ENCODE peak calls at places on chromosomes 3 and 15, in nine cellular contexts. P, L, Z, N, D, F, H, E and X are unnamed samples.

GRCh38 chr15:83556754-83557153 is 97.2 kb upstream of the ADAMTSL3 start:
- DNase-seq in P (no peak), L (no peak), Z (no peak), N (no peak), D (no peak), F (no peak), H (no peak), E (no peak), X (no peak)

GRCh38 chr3:128999104-128999503 is 2.0 kb upstream of the EFCC1 start:
- DNase-seq in P (no peak), L (no peak), Z (no peak), N (peak; percentile 23), D (no peak), F (no peak), H (no peak), E (no peak), X (no peak)

GRCh38 chr15:88255109-88255495 is 1.4 kb downstream of the NTRK3 start:
- DNase-seq in P (no peak), L (no peak), Z (peak; percentile 28), N (no peak), D (peak; percentile 17), F (no peak), H (no peak), E (no peak), X (no peak)

GRCh38 chr3:66444146-66444644 is 56.6 kb downstream of the LRIG1 start:
- DNase-seq in P (no peak), L (no peak), Z (no peak), N (no peak), D (no peak), F (no peak), H (no peak), E (no peak), X (no peak)

GRCh38 chr3:69079269-69080159 is 651 bp downstream of the UBA3 start:
- DNase-seq in P (no peak), L (no peak), Z (no peak), N (no peak), D (no peak), F (no peak), H (peak; percentile 46), E (no peak), X (no peak)

GRCh38 chr15:77959094-77959879 is 118.2 kb downstream of the TBC1D2B start:
- DNase-seq in P (no peak), L (peak; percentile 44), Z (peak; percentile 76), N (peak; percentile 68), D (peak; percentile 56), F (peak; percentile 83), H (peak; percentile 90), E (no peak), X (peak; percentile 73)

GRCh38 chr15:67144609-67145306 is 79.4 kb downstream of the SMAD3 start:
- DNase-seq in P (no peak), L (no peak), Z (no peak), N (no peak), D (no peak), F (no peak), H (no peak), E (no peak), X (no peak)

GRCh38 chr15:40322531-40323238 is 807 bp upstream of the INAFM2 start:
- DNase-seq in P (no peak), L (no peak), Z (peak; percentile 84), N (no peak), D (no peak), F (no peak), H (no peak), E (no peak), X (no peak)

GRCh38 chr3:56119575-56120349 is 348.5 kb downstream of the ERC2 start:
- DNase-seq in P (no peak), L (no peak), Z (no peak), N (no peak), D (no peak), F (no peak), H (no peak), E (no peak), X (no peak)

GRCh38 chr15:74812533-74812932 is at the start of gene LMAN1L:
- DNase-seq in P (no peak), L (no peak), Z (peak; percentile 83), N (no peak), D (no peak), F (no peak), H (no peak), E (no peak), X (no peak)

GRCh38 chr15:74396445-74397238 is 29.2 kb upstream of the CYP11A1 start:
- DNase-seq in P (peak; percentile 97), L (no peak), Z (no peak), N (peak; percentile 35), D (no peak), F (peak; percentile 52), H (no peak), E (peak; percentile 86), X (no peak)

GRCh38 chr3:11924518-11924917 is 77.8 kb upstream of the TAMM41 start:
- DNase-seq in P (no peak), L (no peak), Z (no peak), N (no peak), D (no peak), F (no peak), H (no peak), E (no peak), X (no peak)

GRCh38 chr3:44476181-44476599 is 1.3 kb downstream of the ZNF445 start:
- DNase-seq in P (no peak), L (no peak), Z (no peak), N (peak; percentile 30), D (no peak), F (no peak), H (no peak), E (no peak), X (no peak)

GRCh38 chr3:89490129-89490528 is 382.7 kb downstream of the EPHA3 start:
- DNase-seq in P (no peak), L (no peak), Z (no peak), N (no peak), D (no peak), F (no peak), H (no peak), E (no peak), X (no peak)

GRCh38 chr15:32942286-32942927 is 224.6 kb downstream of the GREM1 start:
- DNase-seq in P (no peak), L (no peak), Z (no peak), N (no peak), D (no peak), F (no peak), H (no peak), E (no peak), X (no peak)

GRCh38 chr3:151584603-151585002 is 123.7 kb upstream of the IGSF10 start:
- DNase-seq in P (peak; percentile 44), L (no peak), Z (no peak), N (no peak), D (no peak), F (no peak), H (no peak), E (no peak), X (no peak)

GRCh38 chr3:16506451-16506850 is 7.0 kb downstream of the RFTN1 start:
- DNase-seq in P (no peak), L (no peak), Z (no peak), N (no peak), D (no peak), F (no peak), H (no peak), E (no peak), X (no peak)

GRCh38 chr3:38586546-38587520 is 62.7 kb downstream of the SCN5A start:
- DNase-seq in P (no peak), L (no peak), Z (no peak), N (no peak), D (no peak), F (peak; percentile 5), H (no peak), E (no peak), X (no peak)

GRCh38 chr3:71369733-71370391 is 213.7 kb downstream of the FOXP1 start:
- DNase-seq in P (no peak), L (no peak), Z (no peak), N (no peak), D (no peak), F (no peak), H (no peak), E (no peak), X (no peak)

GRCh38 chr3:180073561-180073960 is 36.8 kb upstream of the PEX5L start:
- DNase-seq in P (no peak), L (no peak), Z (no peak), N (no peak), D (no peak), F (no peak), H (no peak), E (no peak), X (no peak)

GRCh38 chr15:75694241-75695182 is 18.1 kb downstream of the CSPG4 start:
- DNase-seq in P (peak; percentile 75), L (no peak), Z (peak; percentile 81), N (no peak), D (peak; percentile 52), F (peak; percentile 67), H (peak; percentile 91), E (no peak), X (peak; percentile 43)

GRCh38 chr15:74130089-74130848 is at the start of gene ISLR2:
- DNase-seq in P (no peak), L (no peak), Z (no peak), N (no peak), D (no peak), F (no peak), H (peak; percentile 43), E (no peak), X (no peak)

GRCh38 chr3:30370681-30371271 is 235.6 kb upstream of the TGFBR2 start:
- DNase-seq in P (no peak), L (no peak), Z (no peak), N (no peak), D (no peak), F (no peak), H (no peak), E (no peak), X (no peak)

GRCh38 chr3:126356373-126357298 is 572 bp downstream of the KLF15 start:
- DNase-seq in P (no peak), L (no peak), Z (no peak), N (peak; percentile 24), D (no peak), F (no peak), H (peak; percentile 37), E (no peak), X (peak; percentile 54)

GRCh38 chr3:132800958-132801357 is 78.7 kb upstream of the NPHP3 start:
- DNase-seq in P (no peak), L (no peak), Z (no peak), N (no peak), D (no peak), F (no peak), H (no peak), E (no peak), X (no peak)

GRCh38 chr15:96107922-96108321 is 222.6 kb upstream of the NR2F2 start:
- DNase-seq in P (no peak), L (no peak), Z (no peak), N (no peak), D (no peak), F (no peak), H (no peak), E (no peak), X (no peak)

GRCh38 chr15:55685292-55685691 is 57.7 kb downstream of the PRTG start:
- DNase-seq in P (no peak), L (no peak), Z (no peak), N (no peak), D (no peak), F (no peak), H (no peak), E (no peak), X (no peak)

GRCh38 chr3:141807277-141808038 is 44.2 kb downstream of the GRK7 start:
- DNase-seq in P (no peak), L (no peak), Z (no peak), N (no peak), D (no peak), F (no peak), H (peak; percentile 44), E (no peak), X (no peak)

GRCh38 chr3:126517291-126517951 is at the start of gene UROC1:
- DNase-seq in P (no peak), L (no peak), Z (no peak), N (no peak), D (no peak), F (no peak), H (no peak), E (no peak), X (no peak)

GRCh38 chr3:21138085-21138484 is 612.9 kb downstream of the ZNF385D start:
- DNase-seq in P (no peak), L (no peak), Z (no peak), N (no peak), D (no peak), F (no peak), H (no peak), E (no peak), X (no peak)

GRCh38 chr3:14811733-14812132 is 7.0 kb upstream of the FGD5 start:
- DNase-seq in P (no peak), L (no peak), Z (no peak), N (no peak), D (no peak), F (no peak), H (no peak), E (no peak), X (no peak)